ENCODE peak calls at places on chromosomes 7 and 10, in six cellular contexts. E is trophoblast cell, T is right atrium auricular region, G is spleen, R is heart left ventricle, Y is left ventricle myocardium inferior. O is an unnamed sample.

GRCh38 chr7:135189221-135189662 is 18.7 kb upstream of the CYREN start:
- DNase-seq in R (no peak), Y (no peak), T (no peak), G (peak; percentile 9), E (peak; percentile 48), O (no peak)

GRCh38 chr10:132540456-132540855 is 2.9 kb downstream of the INPP5A start:
- DNase-seq in T (peak; percentile 71), Y (peak; percentile 30), G (peak; percentile 75), E (no peak), R (peak; percentile 53), O (no peak)

GRCh38 chr10:21145751-21146445 is 248.8 kb upstream of the NEBL start:
- DNase-seq in G (no peak), Y (no peak), R (no peak), E (no peak), T (no peak), O (no peak)

GRCh38 chr10:29861811-29862505 is 197.4 kb downstream of the JCAD start:
- DNase-seq in Y (no peak), R (no peak), G (no peak), E (no peak), T (no peak), O (no peak)

GRCh38 chr10:132610071-132610701 is 72.6 kb downstream of the INPP5A start:
- DNase-seq in G (peak; percentile 48), R (no peak), E (no peak), T (no peak), Y (no peak), O (peak; percentile 32)

GRCh38 chr7:65463184-65463583 is 89.5 kb downstream of the ZNF92 start:
- DNase-seq in G (no peak), T (no peak), E (no peak), R (no peak), Y (no peak), O (no peak)

GRCh38 chr10:114304566-114305421 is 65.7 kb downstream of the VWA2 start:
- DNase-seq in G (peak; percentile 91), Y (peak; percentile 40), T (no peak), E (no peak), R (peak; percentile 54), O (peak; percentile 73)

GRCh38 chr10:111392159-111392558 is 315.3 kb downstream of the ADRA2A start:
- DNase-seq in E (no peak), G (no peak), Y (no peak), T (no peak), R (no peak), O (no peak)

GRCh38 chr10:49600046-49600445 is 10.1 kb upstream of the SLC18A3 start:
- DNase-seq in G (peak; percentile 71), T (no peak), R (no peak), E (no peak), Y (no peak), O (no peak)

GRCh38 chr10:13100349-13101294 is 659 bp downstream of the OPTN start:
- DNase-seq in G (no peak), R (peak; percentile 45), E (peak; percentile 20), T (no peak), Y (peak; percentile 31), O (peak; percentile 67)

GRCh38 chr10:32271617-32272016 is 75.3 kb downstream of the EPC1 start:
- DNase-seq in G (no peak), E (no peak), R (no peak), T (no peak), Y (no peak), O (no peak)

GRCh38 chr7:38953227-38953626 is 24.5 kb upstream of the POU6F2 start:
- DNase-seq in R (no peak), E (no peak), T (no peak), G (no peak), Y (no peak), O (no peak)

GRCh38 chr10:12482586-12482985 is 133.2 kb downstream of the CAMK1D start:
- DNase-seq in R (no peak), Y (no peak), G (peak; percentile 25), T (no peak), E (no peak), O (no peak)

GRCh38 chr10:131310054-131310903 is 1.2 kb downstream of the TCERG1L start:
- DNase-seq in E (no peak), R (no peak), Y (no peak), T (no peak), G (no peak), O (no peak)

GRCh38 chr7:155203882-155204691 is 93.6 kb upstream of the INSIG1 start:
- DNase-seq in E (no peak), R (no peak), Y (no peak), T (no peak), G (peak; percentile 85), O (no peak)

GRCh38 chr7:84219310-84219709 is 24.7 kb upstream of the SEMA3A start:
- DNase-seq in R (no peak), Y (no peak), E (no peak), T (no peak), G (no peak), O (no peak)

GRCh38 chr10:9103301-9103700 is 1048.8 kb downstream of the GATA3 start:
- DNase-seq in G (no peak), T (no peak), Y (no peak), R (no peak), E (no peak), O (no peak)

GRCh38 chr10:79127151-79127961 is 58.6 kb downstream of the ZMIZ1 start:
- DNase-seq in R (peak; percentile 90), T (peak; percentile 90), G (no peak), Y (peak; percentile 76), E (peak; percentile 77), O (peak; percentile 78)

GRCh38 chr7:20784311-20785210 is 2.1 kb downstream of the SP8 start:
- DNase-seq in T (no peak), Y (no peak), G (no peak), R (no peak), E (peak; percentile 22), O (no peak)

GRCh38 chr10:75397571-75397921 is 4.0 kb downstream of the ZNF503 start:
- DNase-seq in T (no peak), G (no peak), Y (peak; percentile 20), R (peak; percentile 39), E (no peak), O (no peak)

GRCh38 chr7:146116452-146117219 is at the start of gene CNTNAP2:
- DNase-seq in R (no peak), T (no peak), G (peak; percentile 57), Y (peak; percentile 19), E (no peak), O (no peak)

GRCh38 chr10:1184541-1185415 is 128.6 kb downstream of the WDR37 start:
- DNase-seq in R (no peak), Y (no peak), E (no peak), T (no peak), G (peak; percentile 69), O (no peak)

GRCh38 chr7:49243521-49243920 is 319.2 kb downstream of the CDC14C start:
- DNase-seq in G (no peak), Y (no peak), E (no peak), R (no peak), T (no peak), O (no peak)

GRCh38 chr7:141654551-141654950 is 47.4 kb downstream of the DENND11 start:
- DNase-seq in R (peak; percentile 45), E (peak; percentile 7), Y (no peak), G (no peak), T (no peak), O (peak; percentile 88)

GRCh38 chr7:134104166-134104565 is 23.0 kb upstream of the LRGUK start:
- DNase-seq in T (no peak), G (no peak), E (no peak), Y (no peak), R (no peak), O (no peak)

GRCh38 chr7:89988070-89988469 is 166.2 kb upstream of the STEAP1 start:
- DNase-seq in Y (no peak), R (no peak), G (no peak), E (no peak), T (no peak), O (no peak)

GRCh38 chr10:114441107-114441506 is 36.8 kb upstream of the AFAP1L2 start:
- DNase-seq in R (no peak), G (no peak), T (no peak), E (no peak), Y (no peak), O (no peak)

GRCh38 chr7:125088555-125088954 is 158.9 kb upstream of the POT1 start:
- DNase-seq in E (no peak), R (no peak), T (no peak), G (no peak), Y (no peak), O (no peak)

GRCh38 chr7:125089171-125089570 is 159.5 kb upstream of the POT1 start:
- DNase-seq in R (no peak), Y (no peak), T (no peak), E (no peak), G (no peak), O (no peak)

GRCh38 chr7:125085084-125085483 is 155.5 kb upstream of the POT1 start:
- DNase-seq in Y (no peak), T (no peak), E (no peak), G (no peak), R (no peak), O (no peak)

DNA sequence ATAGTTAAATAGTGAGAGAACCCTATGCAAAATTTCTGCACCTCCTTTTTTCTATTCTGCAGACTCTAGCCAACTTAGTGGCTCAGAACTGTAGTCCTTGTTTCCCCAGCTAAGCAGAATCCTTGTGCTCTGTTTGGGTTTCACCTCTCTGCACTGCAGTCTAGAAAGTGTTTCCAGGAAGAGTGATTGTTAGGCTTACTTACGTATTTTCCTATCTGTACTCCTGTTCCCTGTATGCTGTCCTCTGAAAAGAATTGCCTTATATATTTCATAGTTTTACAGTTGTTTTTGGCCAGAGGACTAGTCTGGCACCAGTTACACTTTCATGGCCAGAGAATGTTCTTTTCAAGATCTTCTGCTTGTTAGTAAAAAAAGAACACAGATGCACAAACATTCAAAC is 154.6 kb upstream of the POT1 start:
- DNase-seq in E (no peak), T (no peak), R (no peak), Y (no peak), G (no peak), O (no peak)
- H3K4me3 ChIP-seq in E (no peak overlapping the region), T (no peak overlapping the region), R (no peak overlapping the region), Y (no peak overlapping the region), G (no peak overlapping the region), O (no peak overlapping the region)

DNA sequence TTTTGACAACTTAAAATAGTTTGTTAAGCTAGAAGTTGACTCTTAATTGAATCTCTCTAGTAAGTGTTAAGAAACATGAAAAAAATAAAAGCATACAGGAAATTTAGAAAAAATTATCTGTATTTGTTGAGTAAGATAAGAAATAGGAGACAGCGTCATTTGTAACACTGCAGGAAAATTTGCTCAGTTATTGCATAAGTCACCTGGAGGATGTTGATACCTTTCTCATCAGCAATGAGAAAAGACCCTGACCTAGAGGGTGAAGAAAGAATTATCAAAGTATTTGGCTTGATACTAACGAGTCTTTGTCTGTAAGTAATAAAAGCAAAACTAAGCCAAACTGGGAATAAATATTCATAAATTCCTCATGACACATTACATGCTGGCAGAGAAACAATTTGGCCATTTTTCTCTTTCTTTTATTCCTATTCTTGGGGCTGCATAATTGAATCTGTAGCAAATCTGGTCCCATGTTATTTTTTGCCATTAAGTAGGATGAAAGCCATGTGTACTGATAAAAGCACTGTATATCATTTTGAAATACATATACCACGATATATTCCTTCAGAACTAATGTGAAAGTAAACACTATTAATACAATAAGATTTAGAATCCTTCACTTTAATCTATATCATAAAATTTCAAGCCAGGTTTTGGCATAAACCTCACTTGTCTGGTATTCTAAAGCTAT is 362.8 kb downstream of the THSD7A start:
- DNase-seq in E (no peak), R (no peak), G (no peak), T (no peak), Y (no peak), O (no peak)
- H3K4me1 ChIP-seq in E (no peaks in the 10 kb centered on the region), R (no peaks in the 10 kb centered on the region), G (no peaks in the 10 kb centered on the region), T (no peaks in the 10 kb centered on the region), Y (no peaks in the 10 kb centered on the region), O (peaks cover 1% of the 10 kb centered on the region)

GRCh38 chr10:102775973-102776669 is 32.4 kb downstream of the WBP1L start:
- DNase-seq in Y (peak; percentile 89), T (peak; percentile 95), E (peak; percentile 32), G (no peak), R (peak; percentile 92), O (peak; percentile 43)
- H3K4me3 ChIP-seq in Y (peak overlapping the region; percentile 74), T (peak overlapping the region; percentile 56), E (peak overlapping the region; percentile 47), G (no peak overlapping the region), R (peak overlapping the region; percentile 56), O (no peak overlapping the region)

GRCh38 chr7:105674200-105675030 is 93.1 kb upstream of the EFCAB10 start:
- DNase-seq in G (no peak), E (no peak), Y (no peak), R (no peak), T (no peak), O (no peak)
- H3K4me1 ChIP-seq in G (peaks cover 70% of the 10 kb centered on the region), E (peaks cover 2% of the 10 kb centered on the region), Y (peaks cover 70% of the 10 kb centered on the region), R (peaks cover 26% of the 10 kb centered on the region), T (no peaks in the 10 kb centered on the region), O (peaks cover 22% of the 10 kb centered on the region)

O was measured in mucosa of descending colon.